ENCODE peak calls at places on chromosomes 11 and 22, in eight cellular contexts. One of them, this sample, is unnamed.

GRCh38 chr11:35541621-35542375 is 16.4 kb upstream of the PAMR1 start:
- DNase-seq in H54: no peak
- DNase-seq in stimulated activated CD8-positive, alpha-beta memory T cell treated with anti-CD3 and anti-CD28 coated beads, Interleukin-4, amount 100 ng/mL, for 1 hour: no peak
- DNase-seq in activated effector memory CD4-positive, alpha-beta T cell treated with Interleukin-2 at 50 U/mL for 16 hours: no peak
- DNase-seq in chondrocyte: no peak
- DNase-seq in fibroblast of gingiva: peak
- DNase-seq in IMR-90: peak
- DNase-seq in fibroblast of lung: peak
- DNase-seq in this sample: peak

GRCh38 chr11:125272092-125272491 is 107.5 kb downstream of the PKNOX2 start:
- DNase-seq in H54: no peak
- DNase-seq in fibroblast of gingiva: no peak
- DNase-seq in IMR-90: peak
- DNase-seq in chondrocyte: no peak
- DNase-seq in fibroblast of lung: peak
- DNase-seq in stimulated activated CD8-positive, alpha-beta memory T cell treated with anti-CD3 and anti-CD28 coated beads, Interleukin-4, amount 100 ng/mL, for 1 hour: no peak
- DNase-seq in activated effector memory CD4-positive, alpha-beta T cell treated with Interleukin-2 at 50 U/mL for 16 hours: no peak
- DNase-seq in this sample: peak

GRCh38 chr11:71325418-71326327 is 73.3 kb upstream of the SHANK2 start:
- DNase-seq in fibroblast of lung: no peak
- DNase-seq in activated effector memory CD4-positive, alpha-beta T cell treated with Interleukin-2 at 50 U/mL for 16 hours: no peak
- DNase-seq in H54: no peak
- DNase-seq in stimulated activated CD8-positive, alpha-beta memory T cell treated with anti-CD3 and anti-CD28 coated beads, Interleukin-4, amount 100 ng/mL, for 1 hour: no peak
- DNase-seq in IMR-90: no peak
- DNase-seq in chondrocyte: no peak
- DNase-seq in fibroblast of gingiva: no peak
- DNase-seq in this sample: no peak

GRCh38 chr11:120389693-120390584 is 53.7 kb downstream of the ARHGEF12 start:
- DNase-seq in H54: no peak
- DNase-seq in fibroblast of gingiva: no peak
- DNase-seq in stimulated activated CD8-positive, alpha-beta memory T cell treated with anti-CD3 and anti-CD28 coated beads, Interleukin-4, amount 100 ng/mL, for 1 hour: no peak
- DNase-seq in fibroblast of lung: no peak
- DNase-seq in activated effector memory CD4-positive, alpha-beta T cell treated with Interleukin-2 at 50 U/mL for 16 hours: no peak
- DNase-seq in IMR-90: no peak
- DNase-seq in chondrocyte: no peak
- DNase-seq in this sample: no peak

GRCh38 chr11:6204708-6205107 is 649 bp upstream of the C11orf42 start:
- DNase-seq in chondrocyte: no peak
- DNase-seq in fibroblast of gingiva: peak
- DNase-seq in activated effector memory CD4-positive, alpha-beta T cell treated with Interleukin-2 at 50 U/mL for 16 hours: no peak
- DNase-seq in IMR-90: no peak
- DNase-seq in H54: no peak
- DNase-seq in stimulated activated CD8-positive, alpha-beta memory T cell treated with anti-CD3 and anti-CD28 coated beads, Interleukin-4, amount 100 ng/mL, for 1 hour: no peak
- DNase-seq in fibroblast of lung: no peak
- DNase-seq in this sample: no peak

GRCh38 chr11:62665630-62666258 is 632 bp downstream of the CSKMT start:
- DNase-seq in activated effector memory CD4-positive, alpha-beta T cell treated with Interleukin-2 at 50 U/mL for 16 hours: peak
- DNase-seq in stimulated activated CD8-positive, alpha-beta memory T cell treated with anti-CD3 and anti-CD28 coated beads, Interleukin-4, amount 100 ng/mL, for 1 hour: peak
- DNase-seq in IMR-90: peak
- DNase-seq in fibroblast of gingiva: peak
- DNase-seq in chondrocyte: no peak
- DNase-seq in fibroblast of lung: peak
- DNase-seq in H54: no peak
- DNase-seq in this sample: peak

GRCh38 chr22:41909290-41910049 is 5.4 kb downstream of the SHISA8 start:
- DNase-seq in chondrocyte: no peak
- DNase-seq in H54: no peak
- DNase-seq in activated effector memory CD4-positive, alpha-beta T cell treated with Interleukin-2 at 50 U/mL for 16 hours: no peak
- DNase-seq in IMR-90: no peak
- DNase-seq in fibroblast of lung: no peak
- DNase-seq in fibroblast of gingiva: no peak
- DNase-seq in stimulated activated CD8-positive, alpha-beta memory T cell treated with anti-CD3 and anti-CD28 coated beads, Interleukin-4, amount 100 ng/mL, for 1 hour: no peak
- DNase-seq in this sample: no peak

GRCh38 chr11:58958500-58958899 is 19.2 kb downstream of the GLYATL1 start:
- DNase-seq in stimulated activated CD8-positive, alpha-beta memory T cell treated with anti-CD3 and anti-CD28 coated beads, Interleukin-4, amount 100 ng/mL, for 1 hour: no peak
- DNase-seq in H54: no peak
- DNase-seq in fibroblast of gingiva: no peak
- DNase-seq in activated effector memory CD4-positive, alpha-beta T cell treated with Interleukin-2 at 50 U/mL for 16 hours: no peak
- DNase-seq in fibroblast of lung: no peak
- DNase-seq in IMR-90: no peak
- DNase-seq in chondrocyte: no peak
- DNase-seq in this sample: no peak

GRCh38 chr22:30541979-30542810 is 4.3 kb downstream of the SEC14L6 start:
- DNase-seq in stimulated activated CD8-positive, alpha-beta memory T cell treated with anti-CD3 and anti-CD28 coated beads, Interleukin-4, amount 100 ng/mL, for 1 hour: no peak
- DNase-seq in fibroblast of lung: peak
- DNase-seq in fibroblast of gingiva: no peak
- DNase-seq in H54: no peak
- DNase-seq in IMR-90: no peak
- DNase-seq in activated effector memory CD4-positive, alpha-beta T cell treated with Interleukin-2 at 50 U/mL for 16 hours: no peak
- DNase-seq in chondrocyte: no peak
- DNase-seq in this sample: no peak

GRCh38 chr11:112723676-112724075 is 237.5 kb upstream of the NCAM1 start:
- DNase-seq in fibroblast of gingiva: no peak
- DNase-seq in H54: no peak
- DNase-seq in chondrocyte: no peak
- DNase-seq in activated effector memory CD4-positive, alpha-beta T cell treated with Interleukin-2 at 50 U/mL for 16 hours: no peak
- DNase-seq in fibroblast of lung: no peak
- DNase-seq in stimulated activated CD8-positive, alpha-beta memory T cell treated with anti-CD3 and anti-CD28 coated beads, Interleukin-4, amount 100 ng/mL, for 1 hour: no peak
- DNase-seq in IMR-90: no peak
- DNase-seq in this sample: no peak

GRCh38 chr11:61833478-61833877 is 5.4 kb downstream of the FADS2 start:
- DNase-seq in fibroblast of lung: no peak
- DNase-seq in fibroblast of gingiva: no peak
- DNase-seq in stimulated activated CD8-positive, alpha-beta memory T cell treated with anti-CD3 and anti-CD28 coated beads, Interleukin-4, amount 100 ng/mL, for 1 hour: no peak
- DNase-seq in H54: no peak
- DNase-seq in chondrocyte: no peak
- DNase-seq in activated effector memory CD4-positive, alpha-beta T cell treated with Interleukin-2 at 50 U/mL for 16 hours: no peak
- DNase-seq in IMR-90: no peak
- DNase-seq in this sample: no peak

GRCh38 chr22:37401401-37401859 is 25.8 kb downstream of the ELFN2 start:
- DNase-seq in H54: no peak
- DNase-seq in fibroblast of gingiva: no peak
- DNase-seq in stimulated activated CD8-positive, alpha-beta memory T cell treated with anti-CD3 and anti-CD28 coated beads, Interleukin-4, amount 100 ng/mL, for 1 hour: no peak
- DNase-seq in activated effector memory CD4-positive, alpha-beta T cell treated with Interleukin-2 at 50 U/mL for 16 hours: no peak
- DNase-seq in fibroblast of lung: peak
- DNase-seq in IMR-90: peak
- DNase-seq in chondrocyte: no peak
- DNase-seq in this sample: no peak

GRCh38 chr22:49979587-49980264 is 19.2 kb downstream of the PIM3 start:
- DNase-seq in IMR-90: no peak
- DNase-seq in chondrocyte: peak
- DNase-seq in activated effector memory CD4-positive, alpha-beta T cell treated with Interleukin-2 at 50 U/mL for 16 hours: no peak
- DNase-seq in H54: no peak
- DNase-seq in stimulated activated CD8-positive, alpha-beta memory T cell treated with anti-CD3 and anti-CD28 coated beads, Interleukin-4, amount 100 ng/mL, for 1 hour: no peak
- DNase-seq in fibroblast of lung: peak
- DNase-seq in fibroblast of gingiva: peak
- DNase-seq in this sample: no peak

GRCh38 chr11:92380882-92381281 is 156.3 kb downstream of the FAT3 start:
- DNase-seq in IMR-90: peak
- DNase-seq in chondrocyte: no peak
- DNase-seq in stimulated activated CD8-positive, alpha-beta memory T cell treated with anti-CD3 and anti-CD28 coated beads, Interleukin-4, amount 100 ng/mL, for 1 hour: no peak
- DNase-seq in activated effector memory CD4-positive, alpha-beta T cell treated with Interleukin-2 at 50 U/mL for 16 hours: no peak
- DNase-seq in fibroblast of gingiva: peak
- DNase-seq in H54: no peak
- DNase-seq in fibroblast of lung: peak
- DNase-seq in this sample: peak

GRCh38 chr22:45310331-45311032 is 748 bp downstream of the FAM118A start:
- DNase-seq in stimulated activated CD8-positive, alpha-beta memory T cell treated with anti-CD3 and anti-CD28 coated beads, Interleukin-4, amount 100 ng/mL, for 1 hour: no peak
- DNase-seq in fibroblast of gingiva: no peak
- DNase-seq in fibroblast of lung: no peak
- DNase-seq in IMR-90: no peak
- DNase-seq in H54: no peak
- DNase-seq in activated effector memory CD4-positive, alpha-beta T cell treated with Interleukin-2 at 50 U/mL for 16 hours: no peak
- DNase-seq in chondrocyte: no peak
- DNase-seq in this sample: no peak

GRCh38 chr11:65922565-65922964 is 3.3 kb downstream of the DRAP1 start:
- DNase-seq in fibroblast of lung: no peak
- DNase-seq in IMR-90: no peak
- DNase-seq in activated effector memory CD4-positive, alpha-beta T cell treated with Interleukin-2 at 50 U/mL for 16 hours: no peak
- DNase-seq in chondrocyte: no peak
- DNase-seq in fibroblast of gingiva: no peak
- DNase-seq in stimulated activated CD8-positive, alpha-beta memory T cell treated with anti-CD3 and anti-CD28 coated beads, Interleukin-4, amount 100 ng/mL, for 1 hour: no peak
- DNase-seq in H54: no peak
- DNase-seq in this sample: no peak

GRCh38 chr11:78371221-78371899 is 46.3 kb downstream of the GAB2 start:
- DNase-seq in fibroblast of gingiva: no peak
- DNase-seq in IMR-90: no peak
- DNase-seq in stimulated activated CD8-positive, alpha-beta memory T cell treated with anti-CD3 and anti-CD28 coated beads, Interleukin-4, amount 100 ng/mL, for 1 hour: no peak
- DNase-seq in H54: no peak
- DNase-seq in fibroblast of lung: no peak
- DNase-seq in activated effector memory CD4-positive, alpha-beta T cell treated with Interleukin-2 at 50 U/mL for 16 hours: no peak
- DNase-seq in chondrocyte: no peak
- DNase-seq in this sample: no peak

GRCh38 chr22:21937041-21937820 is 15.4 kb downstream of the PPM1F start:
- DNase-seq in chondrocyte: no peak
- DNase-seq in activated effector memory CD4-positive, alpha-beta T cell treated with Interleukin-2 at 50 U/mL for 16 hours: no peak
- DNase-seq in stimulated activated CD8-positive, alpha-beta memory T cell treated with anti-CD3 and anti-CD28 coated beads, Interleukin-4, amount 100 ng/mL, for 1 hour: no peak
- DNase-seq in fibroblast of gingiva: no peak
- DNase-seq in H54: no peak
- DNase-seq in IMR-90: no peak
- DNase-seq in fibroblast of lung: no peak
- DNase-seq in this sample: peak

GRCh38 chr22:18096823-18097222 is 13.8 kb upstream of the TUBA8 start:
- DNase-seq in H54: no peak
- DNase-seq in fibroblast of gingiva: no peak
- DNase-seq in IMR-90: no peak
- DNase-seq in fibroblast of lung: no peak
- DNase-seq in activated effector memory CD4-positive, alpha-beta T cell treated with Interleukin-2 at 50 U/mL for 16 hours: no peak
- DNase-seq in chondrocyte: no peak
- DNase-seq in stimulated activated CD8-positive, alpha-beta memory T cell treated with anti-CD3 and anti-CD28 coated beads, Interleukin-4, amount 100 ng/mL, for 1 hour: no peak
- DNase-seq in this sample: no peak

GRCh38 chr22:26684173-26684572 is 26.8 kb downstream of the MIAT start:
- DNase-seq in stimulated activated CD8-positive, alpha-beta memory T cell treated with anti-CD3 and anti-CD28 coated beads, Interleukin-4, amount 100 ng/mL, for 1 hour: no peak
- DNase-seq in fibroblast of lung: no peak
- DNase-seq in activated effector memory CD4-positive, alpha-beta T cell treated with Interleukin-2 at 50 U/mL for 16 hours: no peak
- DNase-seq in H54: no peak
- DNase-seq in IMR-90: no peak
- DNase-seq in chondrocyte: no peak
- DNase-seq in fibroblast of gingiva: no peak
- DNase-seq in this sample: no peak

GRCh38 chr11:119101367-119101758 is 290 bp downstream of the DPAGT1 start:
- DNase-seq in chondrocyte: peak
- DNase-seq in stimulated activated CD8-positive, alpha-beta memory T cell treated with anti-CD3 and anti-CD28 coated beads, Interleukin-4, amount 100 ng/mL, for 1 hour: no peak
- DNase-seq in activated effector memory CD4-positive, alpha-beta T cell treated with Interleukin-2 at 50 U/mL for 16 hours: no peak
- DNase-seq in H54: no peak
- DNase-seq in fibroblast of gingiva: peak
- DNase-seq in IMR-90: no peak
- DNase-seq in fibroblast of lung: no peak
- DNase-seq in this sample: no peak

GRCh38 chr11:60970369-60970774 is 1.1 kb upstream of the CD6 start:
- DNase-seq in stimulated activated CD8-positive, alpha-beta memory T cell treated with anti-CD3 and anti-CD28 coated beads, Interleukin-4, amount 100 ng/mL, for 1 hour: peak
- DNase-seq in chondrocyte: no peak
- DNase-seq in IMR-90: peak
- DNase-seq in fibroblast of lung: peak
- DNase-seq in fibroblast of gingiva: no peak
- DNase-seq in activated effector memory CD4-positive, alpha-beta T cell treated with Interleukin-2 at 50 U/mL for 16 hours: peak
- DNase-seq in H54: peak
- DNase-seq in this sample: no peak

GRCh38 chr11:72984448-72985077 is 157.6 kb downstream of the FCHSD2 start:
- DNase-seq in chondrocyte: no peak
- DNase-seq in fibroblast of gingiva: no peak
- DNase-seq in H54: no peak
- DNase-seq in IMR-90: no peak
- DNase-seq in stimulated activated CD8-positive, alpha-beta memory T cell treated with anti-CD3 and anti-CD28 coated beads, Interleukin-4, amount 100 ng/mL, for 1 hour: no peak
- DNase-seq in fibroblast of lung: no peak
- DNase-seq in activated effector memory CD4-positive, alpha-beta T cell treated with Interleukin-2 at 50 U/mL for 16 hours: no peak
- DNase-seq in this sample: no peak

GRCh38 chr22:18111759-18112330 is 1.2 kb downstream of the TUBA8 start:
- DNase-seq in IMR-90: no peak
- DNase-seq in fibroblast of lung: no peak
- DNase-seq in stimulated activated CD8-positive, alpha-beta memory T cell treated with anti-CD3 and anti-CD28 coated beads, Interleukin-4, amount 100 ng/mL, for 1 hour: no peak
- DNase-seq in chondrocyte: no peak
- DNase-seq in fibroblast of gingiva: no peak
- DNase-seq in H54: no peak
- DNase-seq in activated effector memory CD4-positive, alpha-beta T cell treated with Interleukin-2 at 50 U/mL for 16 hours: no peak
- DNase-seq in this sample: no peak

GRCh38 chr11:111870522-111870886 is 877 bp downstream of the ALG9 start:
- DNase-seq in fibroblast of gingiva: no peak
- DNase-seq in IMR-90: no peak
- DNase-seq in activated effector memory CD4-positive, alpha-beta T cell treated with Interleukin-2 at 50 U/mL for 16 hours: no peak
- DNase-seq in H54: no peak
- DNase-seq in stimulated activated CD8-positive, alpha-beta memory T cell treated with anti-CD3 and anti-CD28 coated beads, Interleukin-4, amount 100 ng/mL, for 1 hour: no peak
- DNase-seq in fibroblast of lung: no peak
- DNase-seq in chondrocyte: no peak
- DNase-seq in this sample: no peak

GRCh38 chr11:102316505-102316904 is 779 bp upstream of the BIRC3 start:
- DNase-seq in H54: no peak
- DNase-seq in activated effector memory CD4-positive, alpha-beta T cell treated with Interleukin-2 at 50 U/mL for 16 hours: no peak
- DNase-seq in fibroblast of gingiva: no peak
- DNase-seq in fibroblast of lung: no peak
- DNase-seq in stimulated activated CD8-positive, alpha-beta memory T cell treated with anti-CD3 and anti-CD28 coated beads, Interleukin-4, amount 100 ng/mL, for 1 hour: no peak
- DNase-seq in IMR-90: no peak
- DNase-seq in chondrocyte: no peak
- DNase-seq in this sample: no peak

GRCh38 chr11:17533782-17534415 is 10.3 kb downstream of the USH1C start:
- DNase-seq in chondrocyte: peak
- DNase-seq in fibroblast of lung: no peak
- DNase-seq in H54: no peak
- DNase-seq in activated effector memory CD4-positive, alpha-beta T cell treated with Interleukin-2 at 50 U/mL for 16 hours: no peak
- DNase-seq in stimulated activated CD8-positive, alpha-beta memory T cell treated with anti-CD3 and anti-CD28 coated beads, Interleukin-4, amount 100 ng/mL, for 1 hour: no peak
- DNase-seq in fibroblast of gingiva: no peak
- DNase-seq in IMR-90: no peak
- DNase-seq in this sample: no peak

GRCh38 chr11:1223346-1224108 is 661 bp downstream of the MUC5B start:
- DNase-seq in IMR-90: no peak
- DNase-seq in H54: no peak
- DNase-seq in fibroblast of gingiva: no peak
- DNase-seq in fibroblast of lung: no peak
- DNase-seq in chondrocyte: peak
- DNase-seq in activated effector memory CD4-positive, alpha-beta T cell treated with Interleukin-2 at 50 U/mL for 16 hours: no peak
- DNase-seq in stimulated activated CD8-positive, alpha-beta memory T cell treated with anti-CD3 and anti-CD28 coated beads, Interleukin-4, amount 100 ng/mL, for 1 hour: no peak
- DNase-seq in this sample: no peak

GRCh38 chr11:2664886-2665746 is 34.7 kb downstream of the KCNQ1OT1 start:
- DNase-seq in stimulated activated CD8-positive, alpha-beta memory T cell treated with anti-CD3 and anti-CD28 coated beads, Interleukin-4, amount 100 ng/mL, for 1 hour: no peak
- DNase-seq in IMR-90: no peak
- DNase-seq in chondrocyte: peak
- DNase-seq in activated effector memory CD4-positive, alpha-beta T cell treated with Interleukin-2 at 50 U/mL for 16 hours: no peak
- DNase-seq in fibroblast of lung: no peak
- DNase-seq in H54: no peak
- DNase-seq in fibroblast of gingiva: no peak
- DNase-seq in this sample: no peak

GRCh38 chr11:86106916-86107315 is 38.0 kb upstream of the PICALM start:
- DNase-seq in activated effector memory CD4-positive, alpha-beta T cell treated with Interleukin-2 at 50 U/mL for 16 hours: no peak
- DNase-seq in fibroblast of lung: peak
- DNase-seq in IMR-90: peak
- DNase-seq in fibroblast of gingiva: peak
- DNase-seq in chondrocyte: no peak
- DNase-seq in H54: no peak
- DNase-seq in stimulated activated CD8-positive, alpha-beta memory T cell treated with anti-CD3 and anti-CD28 coated beads, Interleukin-4, amount 100 ng/mL, for 1 hour: no peak
- DNase-seq in this sample: no peak

GRCh38 chr11:19173964-19174638 is 27.7 kb downstream of the CSRP3 start:
- DNase-seq in fibroblast of lung: no peak
- DNase-seq in fibroblast of gingiva: no peak
- DNase-seq in H54: no peak
- DNase-seq in IMR-90: no peak
- DNase-seq in activated effector memory CD4-positive, alpha-beta T cell treated with Interleukin-2 at 50 U/mL for 16 hours: no peak
- DNase-seq in stimulated activated CD8-positive, alpha-beta memory T cell treated with anti-CD3 and anti-CD28 coated beads, Interleukin-4, amount 100 ng/mL, for 1 hour: no peak
- DNase-seq in chondrocyte: no peak
- DNase-seq in this sample: no peak

GRCh38 chr11:94020777-94021615 is at the start of gene HEPHL1:
- DNase-seq in fibroblast of lung: peak
- DNase-seq in chondrocyte: no peak
- DNase-seq in activated effector memory CD4-positive, alpha-beta T cell treated with Interleukin-2 at 50 U/mL for 16 hours: no peak
- DNase-seq in stimulated activated CD8-positive, alpha-beta memory T cell treated with anti-CD3 and anti-CD28 coated beads, Interleukin-4, amount 100 ng/mL, for 1 hour: no peak
- DNase-seq in H54: no peak
- DNase-seq in IMR-90: peak
- DNase-seq in fibroblast of gingiva: no peak
- DNase-seq in this sample: no peak

GRCh38 chr11:58618215-58618614 is 4.2 kb upstream of the CNTF start:
- DNase-seq in IMR-90: no peak
- DNase-seq in activated effector memory CD4-positive, alpha-beta T cell treated with Interleukin-2 at 50 U/mL for 16 hours: no peak
- DNase-seq in fibroblast of lung: no peak
- DNase-seq in fibroblast of gingiva: no peak
- DNase-seq in stimulated activated CD8-positive, alpha-beta memory T cell treated with anti-CD3 and anti-CD28 coated beads, Interleukin-4, amount 100 ng/mL, for 1 hour: no peak
- DNase-seq in chondrocyte: no peak
- DNase-seq in H54: no peak
- DNase-seq in this sample: no peak

GRCh38 chr11:110856993-110857812 is 145.0 kb upstream of the ARHGAP20 start:
- DNase-seq in H54: no peak
- DNase-seq in chondrocyte: no peak
- DNase-seq in IMR-90: peak
- DNase-seq in stimulated activated CD8-positive, alpha-beta memory T cell treated with anti-CD3 and anti-CD28 coated beads, Interleukin-4, amount 100 ng/mL, for 1 hour: no peak
- DNase-seq in fibroblast of gingiva: peak
- DNase-seq in fibroblast of lung: peak
- DNase-seq in activated effector memory CD4-positive, alpha-beta T cell treated with Interleukin-2 at 50 U/mL for 16 hours: no peak
- DNase-seq in this sample: no peak